ENCODE peak calls at places on chromosome 20, in seven cellular contexts. K, V, C, W, G, E and D are unnamed samples.
A peak's percentile ranks its signal among the peaks of the same experiment; 100 is the strongest.

GRCh38 chr20:39990692-39991091 is 698.3 kb downstream of the MAFB start:
- DNase-seq in C (no peak), K (no peak), W (no peak), V (no peak), E (no peak), G (no peak), D (no peak)

GRCh38 chr20:11457476-11457875 is 460.2 kb upstream of the BTBD3 start:
- DNase-seq in E (no peak), G (no peak), C (no peak), K (peak; percentile 10), W (no peak), V (no peak), D (no peak)

GRCh38 chr20:20198011-20198410 is 145.7 kb downstream of the CFAP61 start:
- DNase-seq in K (no peak), C (no peak), V (no peak), E (no peak), G (no peak), W (no peak), D (no peak)

GRCh38 chr20:1418335-1418734 is 25.5 kb upstream of the FKBP1A start:
- DNase-seq in V (no peak), G (no peak), W (no peak), C (no peak), K (peak; percentile 74), E (peak; percentile 39), D (no peak)

GRCh38 chr20:29313481-29313880 is 1944.0 kb upstream of the DEFB115 start:
- DNase-seq in C (no peak), K (no peak), E (no peak), V (no peak), G (peak; percentile 33), W (no peak), D (no peak)

GRCh38 chr20:22293886-22294285 is 290.5 kb downstream of the FOXA2 start:
- DNase-seq in K (no peak), W (no peak), C (no peak), V (no peak), G (no peak), E (no peak), D (no peak)

GRCh38 chr20:40251284-40251932 is 437.6 kb downstream of the MAFB start:
- DNase-seq in E (peak; percentile 15), K (peak; percentile 27), W (peak; percentile 19), G (no peak), V (no peak), C (peak; percentile 23), D (no peak)

GRCh38 chr20:11045412-11046175 is 371.8 kb upstream of the JAG1 start:
- DNase-seq in K (no peak), W (no peak), E (no peak), V (no peak), C (no peak), G (no peak), D (no peak)

GRCh38 chr20:427849-428657 is 20.0 kb downstream of the RBCK1 start:
- DNase-seq in G (no peak), W (no peak), C (no peak), K (no peak), V (no peak), E (no peak), D (no peak)

GRCh38 chr20:52457826-52458225 is 266.2 kb upstream of the ZFP64 start:
- DNase-seq in W (no peak), G (no peak), E (peak; percentile 52), V (no peak), C (no peak), K (peak; percentile 46), D (no peak)

GRCh38 chr20:341682-342081 is 5.2 kb upstream of the NRSN2 start:
- DNase-seq in K (peak; percentile 99), G (no peak), W (no peak), C (no peak), V (no peak), E (peak; percentile 89), D (no peak)

GRCh38 chr20:10524643-10525042 is 89.5 kb downstream of the SLX4IP start:
- DNase-seq in G (no peak), W (no peak), C (no peak), V (no peak), K (peak; percentile 95), E (no peak), D (no peak)

GRCh38 chr20:51412991-51413471 is 129.5 kb downstream of the NFATC2 start:
- DNase-seq in W (no peak), K (no peak), C (no peak), V (peak; percentile 42), E (no peak), G (peak; percentile 78), D (no peak)

GRCh38 chr20:60649541-60649940 is 602.5 kb upstream of the CDH4 start:
- DNase-seq in G (no peak), W (no peak), V (no peak), K (no peak), C (no peak), E (no peak), D (no peak)

GRCh38 chr20:40687384-40688128 is 1.5 kb downstream of the MAFB start:
- DNase-seq in G (peak; percentile 84), V (peak; percentile 77), W (peak; percentile 67), C (no peak), K (no peak), E (no peak), D (peak; percentile 34)

GRCh38 chr20:44954198-44954597 is 6.0 kb downstream of the TOMM34 start:
- DNase-seq in K (no peak), G (no peak), C (no peak), E (no peak), W (no peak), V (no peak), D (no peak)

GRCh38 chr20:11453430-11453829 is 464.3 kb upstream of the BTBD3 start:
- DNase-seq in K (peak; percentile 71), C (no peak), E (peak; percentile 87), V (no peak), G (no peak), W (no peak), D (no peak)

GRCh38 chr20:50494428-50494827 is 15.8 kb upstream of the PTPN1 start:
- DNase-seq in E (no peak), V (no peak), C (no peak), K (no peak), G (no peak), W (no peak), D (no peak)

GRCh38 chr20:49713779-49714712 is at the start of gene B4GALT5:
- DNase-seq in V (peak; percentile 73), K (peak; percentile 80), W (peak; percentile 94), E (peak; percentile 72), G (peak; percentile 86), C (peak; percentile 73), D (peak; percentile 85)

GRCh38 chr20:50518270-50518721 is 8.1 kb downstream of the PTPN1 start:
- DNase-seq in E (peak; percentile 72), W (no peak), C (no peak), K (peak; percentile 51), G (no peak), V (no peak), D (no peak)

GRCh38 chr20:1327241-1327653 is 1.7 kb downstream of the SDCBP2 start:
- DNase-seq in G (no peak), K (peak; percentile 57), V (no peak), E (peak; percentile 79), W (no peak), C (no peak), D (peak; percentile 71)

DNA sequence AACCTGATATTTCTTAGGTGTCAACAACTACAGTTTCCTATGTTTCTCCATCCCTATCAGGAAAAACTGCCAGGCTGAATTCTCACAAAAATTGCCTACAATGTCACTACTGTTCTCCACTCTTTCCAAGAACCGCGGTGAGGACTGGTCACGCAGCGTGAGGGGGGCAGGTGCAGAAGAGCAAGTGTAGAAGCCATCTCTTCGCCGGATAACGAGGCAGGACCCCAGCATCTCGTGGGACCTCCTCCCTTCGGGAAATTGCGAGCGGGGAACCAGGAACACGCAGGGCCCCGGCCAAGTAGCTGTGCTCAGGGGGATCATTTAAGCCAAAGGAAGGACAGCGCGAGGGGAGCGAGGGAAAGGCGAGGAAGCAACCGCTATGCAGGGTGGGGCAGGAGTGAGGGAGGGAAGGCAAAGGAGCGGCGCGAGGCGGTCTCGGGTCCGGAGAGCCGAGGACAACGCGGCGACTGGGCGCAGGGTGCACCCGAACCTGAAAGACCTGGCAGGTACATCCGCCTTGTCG is 593 bp downstream of the APMAP start:
- DNase-seq in E (no peak), V (no peak), K (peak; percentile 13), C (no peak), G (no peak), W (peak; percentile 35), D (no peak)
- H3K4me1 ChIP-seq in E (no peaks in the 10 kb centered on the region), V (peaks cover 61% of the 10 kb centered on the region), K (peaks cover 50% of the 10 kb centered on the region), C (peaks cover 24% of the 10 kb centered on the region), G (peaks cover 23% of the 10 kb centered on the region), W (peaks cover 8% of the 10 kb centered on the region), D (peaks cover 3% of the 10 kb centered on the region)

GRCh38 chr20:17840423-17840822 is 128.2 kb downstream of the SNX5 start:
- DNase-seq in V (no peak), K (no peak), C (no peak), W (no peak), E (no peak), G (no peak), D (no peak)
- H3K4me1 ChIP-seq in V (peaks cover 49% of the 10 kb centered on the region), K (peaks cover 29% of the 10 kb centered on the region), C (no peaks in the 10 kb centered on the region), W (no peaks in the 10 kb centered on the region), E (peaks cover 33% of the 10 kb centered on the region), G (peaks cover 1% of the 10 kb centered on the region), D (peaks cover 23% of the 10 kb centered on the region)

DNA sequence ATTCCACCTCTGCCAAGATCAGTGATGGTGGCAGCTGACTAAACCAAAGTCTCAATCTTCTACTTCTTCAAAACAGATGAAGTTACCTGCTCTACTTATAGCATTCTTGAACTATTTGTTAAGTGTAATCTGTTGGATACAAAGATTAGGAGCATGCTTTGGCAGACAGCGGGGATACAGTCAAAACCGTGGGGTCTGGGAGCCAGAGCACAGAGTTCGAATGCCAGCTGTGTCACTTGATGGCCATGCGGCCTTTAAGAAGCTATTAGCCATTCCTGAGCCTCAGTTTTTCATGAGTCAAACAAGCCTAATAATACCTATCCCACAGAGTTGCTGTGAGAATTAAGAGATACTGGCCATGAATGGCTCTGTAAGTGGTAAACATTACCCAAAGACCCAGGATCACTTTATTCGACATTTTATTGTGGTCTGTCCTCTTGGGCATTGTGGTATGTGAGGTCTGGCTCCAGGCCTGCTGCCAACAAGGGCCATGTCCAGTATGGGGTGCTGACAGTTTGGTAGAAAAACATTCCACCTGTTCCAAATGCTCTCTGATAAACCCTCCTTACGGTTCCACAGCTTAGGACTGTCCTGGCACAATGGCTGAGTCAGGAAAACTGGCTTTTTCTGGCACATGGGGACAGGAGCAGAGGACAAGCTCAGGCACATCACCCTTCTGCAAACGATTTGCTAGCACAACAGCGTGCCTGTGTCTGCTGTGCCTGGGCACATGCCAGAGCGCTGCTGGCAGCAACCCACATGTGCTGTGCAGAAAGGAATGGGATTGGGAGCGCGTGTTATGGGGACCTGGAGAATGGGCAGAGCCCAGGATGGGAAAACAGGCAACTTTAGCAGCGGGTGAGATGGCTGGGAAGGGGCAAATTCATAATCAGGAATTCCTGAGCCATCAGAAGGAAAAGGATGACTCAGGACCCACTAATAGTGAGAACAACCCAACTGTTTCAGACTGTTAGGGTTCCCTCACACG is 15.7 kb upstream of the FAM83C start:
- DNase-seq in E (peak; percentile 83), K (peak; percentile 94), C (no peak), V (peak; percentile 77), G (peak; percentile 82), W (no peak), D (no peak)
- H3K4me1 ChIP-seq in E (peaks cover 55% of the 10 kb centered on the region), K (peaks cover 90% of the 10 kb centered on the region), C (no peaks in the 10 kb centered on the region), V (peaks cover 33% of the 10 kb centered on the region), G (peaks cover 44% of the 10 kb centered on the region), W (no peaks in the 10 kb centered on the region), D (no peaks in the 10 kb centered on the region)

DNA sequence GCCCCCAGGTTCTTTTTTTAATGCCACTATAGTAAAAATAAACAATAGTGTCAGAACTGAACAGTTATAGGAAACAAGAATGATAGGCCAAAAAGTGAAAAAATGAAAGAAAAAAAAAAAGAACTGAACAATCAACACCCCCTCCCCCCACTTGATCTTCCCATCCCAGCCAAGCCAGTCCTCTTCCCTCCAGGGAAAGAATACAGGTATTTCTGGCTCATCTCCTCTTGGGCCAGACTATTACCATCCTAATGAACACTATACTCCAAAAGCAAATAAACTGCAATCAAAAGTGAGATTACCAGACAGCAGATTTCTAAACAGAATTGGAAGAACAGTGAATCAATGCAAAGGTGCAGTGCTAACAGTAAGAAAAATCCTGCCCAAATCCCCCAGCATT is 21.3 kb upstream of the C20orf203 start:
- DNase-seq in C (no peak), W (no peak), E (no peak), V (no peak), K (no peak), G (no peak), D (no peak)
- H3K4me1 ChIP-seq in C (peaks cover 7% of the 10 kb centered on the region), W (no peaks in the 10 kb centered on the region), E (peaks cover 2% of the 10 kb centered on the region), V (no peaks in the 10 kb centered on the region), K (no peaks in the 10 kb centered on the region), G (no peaks in the 10 kb centered on the region), D (no peaks in the 10 kb centered on the region)